ENCODE peak calls at places on chromosomes 5 and 9, in ten cellular contexts. A is breast epithelium, Y is uterus, K is body of pancreas, O is A549, F is endothelial cell of umbilical vein, S is tibial nerve, Z is HCT116, E is Peyer's patch, J is H54. B is an unnamed sample.

GRCh38 chr9:70746760-70747159 is 332.3 kb upstream of the KLF9 start:
- DNase-seq in A (no peak), Y (no peak), K (no peak), O (no peak), F (no peak), S (no peak), Z (no peak), E (no peak), J (no peak), B (no peak)

GRCh38 chr9:15220658-15221310 is 86.2 kb downstream of the TTC39B start:
- DNase-seq in A (no peak), Y (no peak), K (no peak), O (no peak), F (no peak), S (no peak), Z (no peak), E (no peak), J (no peak), B (no peak)

GRCh38 chr9:132694144-132694543 is 23.9 kb downstream of the GTF3C4 start:
- DNase-seq in A (no peak), Y (no peak), K (no peak), O (no peak), F (no peak), S (no peak), Z (no peak), E (no peak), J (no peak), B (no peak)

GRCh38 chr5:83789376-83789775 is 68.7 kb upstream of the HAPLN1 start:
- DNase-seq in A (no peak), Y (no peak), K (no peak), O (no peak), F (peak; percentile 53), S (no peak), Z (no peak), E (no peak), J (no peak), B (no peak)

GRCh38 chr5:3153226-3153858 is 401.9 kb upstream of the IRX2 start:
- DNase-seq in A (no peak), Y (no peak), K (no peak), O (no peak), F (no peak), S (no peak), Z (no peak), E (no peak), J (no peak), B (no peak)

GRCh38 chr5:121189569-121190305 is 661.9 kb upstream of the FTMT start:
- DNase-seq in A (no peak), Y (no peak), K (peak; percentile 21), O (no peak), F (peak; percentile 75), S (no peak), Z (no peak), E (no peak), J (no peak), B (no peak)

GRCh38 chr9:25845867-25846266 is 167.6 kb upstream of the TUSC1 start:
- DNase-seq in A (no peak), Y (no peak), K (no peak), O (no peak), F (no peak), S (no peak), Z (no peak), E (no peak), J (no peak), B (no peak)

GRCh38 chr5:76808142-76808691 is 10.6 kb upstream of the F2RL1 start:
- DNase-seq in A (no peak), Y (no peak), K (no peak), O (no peak), F (no peak), S (no peak), Z (no peak), E (no peak), J (no peak), B (no peak)

GRCh38 chr5:124839371-124839998 is 93.0 kb upstream of the ZNF608 start:
- DNase-seq in A (no peak), Y (no peak), K (no peak), O (no peak), F (peak; percentile 77), S (no peak), Z (no peak), E (no peak), J (no peak), B (no peak)

DNA sequence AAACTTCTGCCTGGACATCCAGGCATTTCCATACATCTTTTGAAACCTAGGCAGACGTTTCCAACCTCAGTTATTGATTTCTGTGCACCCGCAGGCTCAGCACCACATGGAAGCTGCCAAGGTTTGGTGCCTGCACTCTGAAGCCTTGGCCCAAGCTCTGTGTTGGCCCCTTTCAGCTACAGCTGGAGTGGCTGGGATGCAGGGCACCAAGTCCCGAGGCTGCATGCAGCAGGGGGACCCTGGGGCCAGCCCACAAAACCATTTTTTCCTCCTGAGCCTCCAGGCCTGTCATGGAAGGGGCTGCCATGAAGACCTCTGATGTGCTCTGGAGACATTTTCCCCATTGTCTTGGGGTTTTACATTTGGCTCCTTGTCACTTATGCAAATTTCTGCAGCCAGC is 49.9 kb downstream of the NFX1 start:
- DNase-seq in A (no peak), Y (no peak), K (no peak), O (no peak), F (no peak), S (no peak), Z (no peak), E (no peak), J (no peak), B (no peak)
- TF ChIP-seq POLR2A in A (no peak), Y (no peak), K (no peak), O (no peak), F (no peak), S (no peak), Z (no peak), E (no peak), J (no peak), B (no peak)

GRCh38 chr9:94759937-94760336 is 33.4 kb downstream of the AOPEP start:
- DNase-seq in A (no peak), Y (no peak), K (no peak), O (no peak), F (no peak), S (no peak), Z (no peak), E (no peak), J (no peak), B (no peak)
- TF ChIP-seq POLR2A in A (no peak), Y (no peak), K (no peak), O (no peak), F (no peak), S (no peak), Z (no peak), E (no peak), J (no peak), B (no peak)

GRCh38 chr5:10563940-10564837 is at the start of gene ANKRD33B:
- DNase-seq in A (no peak), Y (peak; percentile 72), K (peak; percentile 59), O (peak; percentile 63), F (peak; percentile 72), S (peak; percentile 35), Z (no peak), E (peak; percentile 80), J (peak; percentile 87), B (peak; percentile 74)
- TF ChIP-seq POLR2A in A (no peak), Y (peak; percentile 72), K (peak; percentile 52), O (peak; percentile 55), F (peak; percentile 70), S (peak; percentile 65), Z (no peak), E (no peak), J (peak; percentile 73), B (no peak)

DNA sequence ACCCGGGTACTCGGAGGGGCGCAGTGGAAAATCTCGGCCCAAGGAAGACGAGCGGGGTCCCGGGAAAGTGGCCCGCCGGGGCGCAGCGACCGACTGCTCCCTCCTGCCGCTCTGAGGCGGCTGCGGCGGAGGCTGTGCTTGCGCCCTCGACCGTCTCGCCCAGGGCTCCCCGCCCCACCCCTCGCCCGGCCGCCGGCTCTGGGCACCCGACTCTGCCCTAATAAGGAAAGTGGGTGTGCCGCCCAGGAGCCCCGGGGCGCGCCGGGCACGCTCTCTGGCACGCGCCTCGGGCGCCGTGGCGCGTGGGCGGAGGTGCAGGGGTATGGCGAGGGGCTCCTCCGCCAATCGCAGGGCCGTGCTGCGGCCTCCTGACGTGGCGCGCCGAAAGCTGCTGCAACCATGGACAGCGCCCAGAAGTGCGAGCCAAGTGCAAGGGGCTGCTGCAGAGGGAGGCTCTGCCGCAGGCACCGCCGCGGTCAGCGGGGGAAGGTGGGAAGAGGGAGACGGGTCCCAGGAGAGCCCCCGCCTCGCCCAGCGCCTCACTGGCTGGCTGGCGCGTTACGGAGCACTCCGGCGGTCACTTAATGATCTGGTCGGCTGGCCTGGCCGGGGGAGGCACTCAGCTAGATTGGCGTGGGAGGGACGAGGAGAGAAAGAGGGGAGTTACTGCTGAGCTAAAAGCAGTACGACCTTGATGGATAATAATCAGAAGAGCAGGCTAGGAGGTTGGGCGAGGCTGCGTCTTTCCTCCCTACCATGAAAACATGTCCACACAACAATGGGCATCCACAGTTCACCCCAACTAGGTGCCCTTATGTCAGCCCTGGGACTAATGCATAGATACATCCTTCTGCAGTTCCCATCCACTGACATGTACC is at the start of gene PRUNE2:
- DNase-seq in A (peak; percentile 20), Y (peak; percentile 84), K (peak; percentile 82), O (no peak), F (peak; percentile 66), S (no peak), Z (no peak), E (no peak), J (peak; percentile 71), B (peak; percentile 94)
- TF ChIP-seq POLR2A in A (no peak), Y (peak; percentile 74), K (peak; percentile 38), O (no peak), F (no peak), S (peak; percentile 20), Z (no peak), E (peak; percentile 60), J (no peak), B (peak; percentile 88)

DNA sequence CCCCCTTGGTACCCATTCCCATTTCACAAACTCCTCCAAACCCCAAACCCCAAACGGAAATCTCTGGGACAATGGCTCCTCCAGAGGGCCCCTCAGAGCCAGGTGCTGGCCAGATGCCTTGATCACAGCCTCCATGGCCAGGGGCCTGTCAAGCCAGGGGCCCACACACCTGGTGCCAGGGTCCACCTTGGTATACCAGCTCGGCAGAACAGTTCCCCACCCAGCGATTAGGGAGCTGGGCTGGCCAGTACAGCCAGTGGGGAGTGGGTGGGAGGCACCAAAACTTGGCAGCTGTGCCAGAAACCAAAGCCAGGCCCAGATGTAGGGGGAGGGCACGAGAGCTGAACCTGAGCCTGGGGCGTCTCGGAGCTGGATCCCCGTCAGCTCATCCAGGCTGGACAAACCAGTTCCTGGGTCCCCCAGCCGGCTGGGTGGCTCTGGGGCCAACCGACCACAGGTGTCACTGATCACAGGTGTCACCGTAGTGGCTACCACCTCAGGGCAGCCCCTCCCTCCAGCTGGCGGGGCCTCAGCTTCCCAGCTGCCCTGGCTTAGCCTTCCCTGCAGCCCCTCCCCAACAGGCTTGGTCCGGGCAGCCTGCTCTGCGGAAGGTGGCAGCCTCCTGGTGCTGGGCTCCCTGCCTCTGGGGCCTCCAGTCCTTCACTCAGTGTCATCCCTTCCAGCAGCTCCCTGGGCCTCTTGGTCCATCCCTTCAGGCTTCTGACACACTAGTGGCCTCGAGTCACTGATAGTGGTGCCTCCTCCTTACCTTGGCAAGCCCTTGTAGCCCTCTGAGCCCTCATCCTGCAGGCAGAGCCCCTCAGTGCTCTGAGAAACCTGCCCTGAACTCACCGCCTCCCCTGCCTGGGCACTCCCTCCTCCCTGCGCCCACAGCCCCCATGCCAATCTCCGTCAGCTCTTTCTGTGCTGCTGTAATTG is 6.6 kb upstream of the RMND5B start:
- DNase-seq in A (peak; percentile 91), Y (no peak), K (peak; percentile 39), O (no peak), F (no peak), S (no peak), Z (no peak), E (no peak), J (no peak), B (no peak)
- TF ChIP-seq POLR2A in A (no peak), Y (no peak), K (no peak), O (no peak), F (no peak), S (no peak), Z (no peak), E (no peak), J (no peak), B (no peak)